ENCODE peak calls at places on chromosomes 2 and 18, in six cellular contexts. One of them, this sample, is unnamed.

GRCh38 chr2:47620717-47621437 is 162.1 kb upstream of the MSH6 start:
- DNase-seq in AG10803: no peak
- DNase-seq in lung microvascular endothelial cell: no peak
- DNase-seq in Daoy: no peak
- DNase-seq in ELR: no peak
- DNase-seq in activated CD8-positive, alpha-beta memory T cell treated with anti-CD3 and anti-CD28 coated beads, Interleukin-2, amount 50 U/mL, for 4 hours: no peak
- DNase-seq in this sample: no peak

GRCh38 chr18:65983750-65984149 is 232.9 kb downstream of the CDH7 start:
- DNase-seq in AG10803: no peak
- DNase-seq in lung microvascular endothelial cell: no peak
- DNase-seq in Daoy: no peak
- DNase-seq in ELR: no peak
- DNase-seq in activated CD8-positive, alpha-beta memory T cell treated with anti-CD3 and anti-CD28 coated beads, Interleukin-2, amount 50 U/mL, for 4 hours: no peak
- DNase-seq in this sample: peak

GRCh38 chr2:190506666-190507065 is 27.9 kb downstream of the NEMP2 start:
- DNase-seq in AG10803: no peak
- DNase-seq in lung microvascular endothelial cell: no peak
- DNase-seq in Daoy: no peak
- DNase-seq in ELR: no peak
- DNase-seq in activated CD8-positive, alpha-beta memory T cell treated with anti-CD3 and anti-CD28 coated beads, Interleukin-2, amount 50 U/mL, for 4 hours: no peak
- DNase-seq in this sample: no peak

GRCh38 chr18:46591821-46592391 is 65.1 kb downstream of the LOXHD1 start:
- DNase-seq in AG10803: no peak
- DNase-seq in lung microvascular endothelial cell: peak
- DNase-seq in Daoy: no peak
- DNase-seq in ELR: no peak
- DNase-seq in activated CD8-positive, alpha-beta memory T cell treated with anti-CD3 and anti-CD28 coated beads, Interleukin-2, amount 50 U/mL, for 4 hours: no peak
- DNase-seq in this sample: no peak

GRCh38 chr2:217095511-217096205 is 235.8 kb upstream of the TNP1 start:
- DNase-seq in AG10803: no peak
- DNase-seq in lung microvascular endothelial cell: no peak
- DNase-seq in Daoy: no peak
- DNase-seq in ELR: peak
- DNase-seq in activated CD8-positive, alpha-beta memory T cell treated with anti-CD3 and anti-CD28 coated beads, Interleukin-2, amount 50 U/mL, for 4 hours: no peak
- DNase-seq in this sample: no peak

GRCh38 chr2:74267068-74267467 is 68.7 kb downstream of the MTHFD2 start:
- DNase-seq in AG10803: no peak
- DNase-seq in lung microvascular endothelial cell: peak
- DNase-seq in Daoy: peak
- DNase-seq in ELR: peak
- DNase-seq in activated CD8-positive, alpha-beta memory T cell treated with anti-CD3 and anti-CD28 coated beads, Interleukin-2, amount 50 U/mL, for 4 hours: peak
- DNase-seq in this sample: peak

GRCh38 chr18:68447286-68447685 is 267.6 kb downstream of the TMX3 start:
- DNase-seq in AG10803: peak
- DNase-seq in lung microvascular endothelial cell: no peak
- DNase-seq in Daoy: no peak
- DNase-seq in ELR: peak
- DNase-seq in activated CD8-positive, alpha-beta memory T cell treated with anti-CD3 and anti-CD28 coated beads, Interleukin-2, amount 50 U/mL, for 4 hours: no peak
- DNase-seq in this sample: no peak

GRCh38 chr18:50527636-50528307 is 32.1 kb upstream of the MAPK4 start:
- DNase-seq in AG10803: no peak
- DNase-seq in lung microvascular endothelial cell: no peak
- DNase-seq in Daoy: no peak
- DNase-seq in ELR: no peak
- DNase-seq in activated CD8-positive, alpha-beta memory T cell treated with anti-CD3 and anti-CD28 coated beads, Interleukin-2, amount 50 U/mL, for 4 hours: no peak
- DNase-seq in this sample: no peak

GRCh38 chr2:235043762-235044500 is 92.1 kb downstream of the SH3BP4 start:
- DNase-seq in AG10803: no peak
- DNase-seq in lung microvascular endothelial cell: no peak
- DNase-seq in Daoy: no peak
- DNase-seq in ELR: no peak
- DNase-seq in activated CD8-positive, alpha-beta memory T cell treated with anti-CD3 and anti-CD28 coated beads, Interleukin-2, amount 50 U/mL, for 4 hours: no peak
- DNase-seq in this sample: no peak

GRCh38 chr2:235505210-235505741 is 11.4 kb downstream of the AGAP1 start:
- DNase-seq in AG10803: peak
- DNase-seq in lung microvascular endothelial cell: no peak
- DNase-seq in Daoy: no peak
- DNase-seq in ELR: no peak
- DNase-seq in activated CD8-positive, alpha-beta memory T cell treated with anti-CD3 and anti-CD28 coated beads, Interleukin-2, amount 50 U/mL, for 4 hours: no peak
- DNase-seq in this sample: no peak

GRCh38 chr2:71788601-71789240 is 335.4 kb downstream of the DYSF start:
- DNase-seq in AG10803: no peak
- DNase-seq in lung microvascular endothelial cell: no peak
- DNase-seq in Daoy: no peak
- DNase-seq in ELR: no peak
- DNase-seq in activated CD8-positive, alpha-beta memory T cell treated with anti-CD3 and anti-CD28 coated beads, Interleukin-2, amount 50 U/mL, for 4 hours: no peak
- DNase-seq in this sample: no peak

GRCh38 chr2:100791294-100791935 is 28.5 kb upstream of the NPAS2 start:
- DNase-seq in AG10803: no peak
- DNase-seq in lung microvascular endothelial cell: peak
- DNase-seq in Daoy: no peak
- DNase-seq in ELR: no peak
- DNase-seq in activated CD8-positive, alpha-beta memory T cell treated with anti-CD3 and anti-CD28 coated beads, Interleukin-2, amount 50 U/mL, for 4 hours: no peak
- DNase-seq in this sample: no peak

GRCh38 chr2:234880551-234881211 is 71.1 kb upstream of the SH3BP4 start:
- DNase-seq in AG10803: peak
- DNase-seq in lung microvascular endothelial cell: no peak
- DNase-seq in Daoy: peak
- DNase-seq in ELR: peak
- DNase-seq in activated CD8-positive, alpha-beta memory T cell treated with anti-CD3 and anti-CD28 coated beads, Interleukin-2, amount 50 U/mL, for 4 hours: no peak
- DNase-seq in this sample: peak

GRCh38 chr2:108271691-108272253 is 16.9 kb upstream of the SULT1C2 start:
- DNase-seq in AG10803: peak
- DNase-seq in lung microvascular endothelial cell: peak
- DNase-seq in Daoy: peak
- DNase-seq in ELR: peak
- DNase-seq in activated CD8-positive, alpha-beta memory T cell treated with anti-CD3 and anti-CD28 coated beads, Interleukin-2, amount 50 U/mL, for 4 hours: no peak
- DNase-seq in this sample: no peak

GRCh38 chr2:33477473-33478468 is 1.3 kb downstream of the RASGRP3 start:
- DNase-seq in AG10803: no peak
- DNase-seq in lung microvascular endothelial cell: peak
- DNase-seq in Daoy: peak
- DNase-seq in ELR: no peak
- DNase-seq in activated CD8-positive, alpha-beta memory T cell treated with anti-CD3 and anti-CD28 coated beads, Interleukin-2, amount 50 U/mL, for 4 hours: peak
- DNase-seq in this sample: no peak

GRCh38 chr18:9736942-9737813 is 29.1 kb downstream of the RAB31 start:
- DNase-seq in AG10803: peak
- DNase-seq in lung microvascular endothelial cell: peak
- DNase-seq in Daoy: peak
- DNase-seq in ELR: peak
- DNase-seq in activated CD8-positive, alpha-beta memory T cell treated with anti-CD3 and anti-CD28 coated beads, Interleukin-2, amount 50 U/mL, for 4 hours: no peak
- DNase-seq in this sample: no peak

GRCh38 chr18:59075923-59076322 is 63.8 kb upstream of the SEC11C start:
- DNase-seq in AG10803: no peak
- DNase-seq in lung microvascular endothelial cell: peak
- DNase-seq in Daoy: no peak
- DNase-seq in ELR: no peak
- DNase-seq in activated CD8-positive, alpha-beta memory T cell treated with anti-CD3 and anti-CD28 coated beads, Interleukin-2, amount 50 U/mL, for 4 hours: no peak
- DNase-seq in this sample: no peak

GRCh38 chr18:14999085-14999975 is 251.4 kb downstream of the ANKRD30B start:
- DNase-seq in AG10803: no peak
- DNase-seq in lung microvascular endothelial cell: peak
- DNase-seq in Daoy: no peak
- DNase-seq in ELR: no peak
- DNase-seq in activated CD8-positive, alpha-beta memory T cell treated with anti-CD3 and anti-CD28 coated beads, Interleukin-2, amount 50 U/mL, for 4 hours: no peak
- DNase-seq in this sample: no peak

GRCh38 chr2:228446732-228447131 is 265.2 kb upstream of the SPHKAP start:
- DNase-seq in AG10803: peak
- DNase-seq in lung microvascular endothelial cell: no peak
- DNase-seq in Daoy: no peak
- DNase-seq in ELR: no peak
- DNase-seq in activated CD8-positive, alpha-beta memory T cell treated with anti-CD3 and anti-CD28 coated beads, Interleukin-2, amount 50 U/mL, for 4 hours: no peak
- DNase-seq in this sample: no peak

GRCh38 chr2:72036173-72036545 is 111.5 kb downstream of the CYP26B1 start:
- DNase-seq in AG10803: no peak
- DNase-seq in lung microvascular endothelial cell: no peak
- DNase-seq in Daoy: no peak
- DNase-seq in ELR: no peak
- DNase-seq in activated CD8-positive, alpha-beta memory T cell treated with anti-CD3 and anti-CD28 coated beads, Interleukin-2, amount 50 U/mL, for 4 hours: no peak
- DNase-seq in this sample: no peak

GRCh38 chr18:68604256-68604655 is 110.7 kb downstream of the TMX3 start:
- DNase-seq in AG10803: peak
- DNase-seq in lung microvascular endothelial cell: no peak
- DNase-seq in Daoy: no peak
- DNase-seq in ELR: no peak
- DNase-seq in activated CD8-positive, alpha-beta memory T cell treated with anti-CD3 and anti-CD28 coated beads, Interleukin-2, amount 50 U/mL, for 4 hours: no peak
- DNase-seq in this sample: no peak

GRCh38 chr2:142722569-142722968 is 154.9 kb upstream of the KYNU start:
- DNase-seq in AG10803: peak
- DNase-seq in lung microvascular endothelial cell: no peak
- DNase-seq in Daoy: no peak
- DNase-seq in ELR: peak
- DNase-seq in activated CD8-positive, alpha-beta memory T cell treated with anti-CD3 and anti-CD28 coated beads, Interleukin-2, amount 50 U/mL, for 4 hours: no peak
- DNase-seq in this sample: no peak

GRCh38 chr2:11998218-11998617 is 251.8 kb downstream of the LPIN1 start:
- DNase-seq in AG10803: peak
- DNase-seq in lung microvascular endothelial cell: peak
- DNase-seq in Daoy: peak
- DNase-seq in ELR: peak
- DNase-seq in activated CD8-positive, alpha-beta memory T cell treated with anti-CD3 and anti-CD28 coated beads, Interleukin-2, amount 50 U/mL, for 4 hours: no peak
- DNase-seq in this sample: no peak

GRCh38 chr18:75128051-75128605 is 80.8 kb downstream of the PTGR3 start:
- DNase-seq in AG10803: no peak
- DNase-seq in lung microvascular endothelial cell: no peak
- DNase-seq in Daoy: no peak
- DNase-seq in ELR: no peak
- DNase-seq in activated CD8-positive, alpha-beta memory T cell treated with anti-CD3 and anti-CD28 coated beads, Interleukin-2, amount 50 U/mL, for 4 hours: no peak
- DNase-seq in this sample: no peak

This sample was measured in RKO.